ENCODE peak calls at places on chromosomes 4 and X, in six cellular contexts. One of them, this sample, is unnamed. For H3K4me1 and H3K9me3, the result is how much of the 10 kb centered on the place peaks cover.

GRCh38 chrX:39827959-39828358 is 269.8 kb downstream of the BCOR start:
- DNase-seq in adipocyte: no peak
- DNase-seq in fibroblast of lung: no peak
- DNase-seq in lung: no peak
- DNase-seq in left lung: no peak
- DNase-seq in neural progenitor cell: no peak
- DNase-seq in this sample: no peak

GRCh38 chr4:63170923-63171322 is 1238.3 kb downstream of the TECRL start:
- DNase-seq in adipocyte: no peak
- DNase-seq in fibroblast of lung: no peak
- DNase-seq in lung: no peak
- DNase-seq in left lung: no peak
- DNase-seq in neural progenitor cell: no peak
- DNase-seq in this sample: no peak

GRCh38 chrX:107135076-107135964 is 16.7 kb upstream of the RBM41 start:
- DNase-seq in adipocyte: peak
- DNase-seq in fibroblast of lung: peak
- DNase-seq in lung: no peak
- DNase-seq in left lung: no peak
- DNase-seq in neural progenitor cell: no peak
- DNase-seq in this sample: no peak

GRCh38 chr4:135244605-135245146 is 1043.1 kb upstream of the PABPC4L start:
- DNase-seq in adipocyte: peak
- DNase-seq in fibroblast of lung: peak
- DNase-seq in lung: no peak
- DNase-seq in left lung: no peak
- DNase-seq in neural progenitor cell: no peak
- DNase-seq in this sample: no peak

GRCh38 chr4:186132577-186133277 is 28.2 kb downstream of the FAM149A start:
- DNase-seq in adipocyte: peak
- DNase-seq in fibroblast of lung: peak
- DNase-seq in lung: no peak
- DNase-seq in left lung: no peak
- DNase-seq in neural progenitor cell: peak
- DNase-seq in this sample: no peak

GRCh38 chrX:110402091-110402854 is 43.6 kb downstream of the RTL9 start:
- DNase-seq in adipocyte: peak
- DNase-seq in fibroblast of lung: peak
- DNase-seq in lung: no peak
- DNase-seq in left lung: no peak
- DNase-seq in neural progenitor cell: no peak
- DNase-seq in this sample: no peak

GRCh38 chr4:111652986-111653385 is 492.3 kb upstream of the FAM241A start:
- DNase-seq in adipocyte: no peak
- DNase-seq in fibroblast of lung: no peak
- DNase-seq in lung: no peak
- DNase-seq in left lung: no peak
- DNase-seq in neural progenitor cell: no peak
- DNase-seq in this sample: no peak

GRCh38 chrX:56219702-56220101 is 12.5 kb upstream of the KLF8 start:
- DNase-seq in adipocyte: peak
- DNase-seq in fibroblast of lung: no peak
- DNase-seq in lung: no peak
- DNase-seq in left lung: no peak
- DNase-seq in neural progenitor cell: peak
- DNase-seq in this sample: no peak

GRCh38 chrX:140034916-140035315 is 69.6 kb upstream of the CXorf66 start:
- DNase-seq in adipocyte: peak
- DNase-seq in fibroblast of lung: no peak
- DNase-seq in lung: no peak
- DNase-seq in left lung: no peak
- DNase-seq in neural progenitor cell: peak
- DNase-seq in this sample: no peak

GRCh38 chrX:131724292-131724691 is 180.4 kb downstream of the OR13H1 start:
- DNase-seq in adipocyte: no peak
- DNase-seq in fibroblast of lung: no peak
- DNase-seq in lung: no peak
- DNase-seq in left lung: no peak
- DNase-seq in neural progenitor cell: no peak
- DNase-seq in this sample: no peak

GRCh38 chr4:183469327-183469726 is 24.9 kb downstream of the CDKN2AIP start:
- DNase-seq in adipocyte: no peak
- DNase-seq in fibroblast of lung: no peak
- DNase-seq in lung: no peak
- DNase-seq in left lung: no peak
- DNase-seq in neural progenitor cell: no peak
- DNase-seq in this sample: no peak

GRCh38 chrX:69323786-69324720 is 158.8 kb upstream of the PJA1 start:
- DNase-seq in adipocyte: no peak
- DNase-seq in fibroblast of lung: no peak
- DNase-seq in lung: no peak
- DNase-seq in left lung: no peak
- DNase-seq in neural progenitor cell: peak
- DNase-seq in this sample: no peak

GRCh38 chrX:124215786-124216185 is 116.7 kb upstream of the TEX13D start:
- DNase-seq in adipocyte: no peak
- DNase-seq in fibroblast of lung: no peak
- DNase-seq in lung: no peak
- DNase-seq in left lung: no peak
- DNase-seq in neural progenitor cell: no peak
- DNase-seq in this sample: no peak

GRCh38 chr4:53354012-53354722 is 11.7 kb downstream of the SCFD2 start:
- DNase-seq in adipocyte: no peak
- DNase-seq in fibroblast of lung: no peak
- DNase-seq in lung: no peak
- DNase-seq in left lung: no peak
- DNase-seq in neural progenitor cell: no peak
- DNase-seq in this sample: no peak

GRCh38 chr4:40877081-40877480 is 127.3 kb downstream of the NSUN7 start:
- DNase-seq in adipocyte: no peak
- DNase-seq in fibroblast of lung: no peak
- DNase-seq in lung: no peak
- DNase-seq in left lung: no peak
- DNase-seq in neural progenitor cell: no peak
- DNase-seq in this sample: no peak

GRCh38 chr4:60962286-60962685 is 237.8 kb upstream of the ADGRL3 start:
- DNase-seq in adipocyte: no peak
- DNase-seq in fibroblast of lung: no peak
- DNase-seq in lung: no peak
- DNase-seq in left lung: no peak
- DNase-seq in neural progenitor cell: no peak
- DNase-seq in this sample: no peak

GRCh38 chr4:183635333-183635732 is 23.7 kb downstream of the RWDD4 start:
- DNase-seq in adipocyte: no peak
- DNase-seq in fibroblast of lung: no peak
- DNase-seq in lung: no peak
- DNase-seq in left lung: no peak
- DNase-seq in neural progenitor cell: peak
- DNase-seq in this sample: no peak

GRCh38 chr4:7266525-7267292 is 74.4 kb downstream of the SORCS2 start:
- DNase-seq in adipocyte: peak
- DNase-seq in fibroblast of lung: peak
- DNase-seq in lung: no peak
- DNase-seq in left lung: peak
- DNase-seq in neural progenitor cell: no peak
- DNase-seq in this sample: no peak

GRCh38 chrX:67523002-67523711 is 20.7 kb upstream of the AR start:
- DNase-seq in adipocyte: no peak
- DNase-seq in fibroblast of lung: no peak
- DNase-seq in lung: no peak
- DNase-seq in left lung: no peak
- DNase-seq in neural progenitor cell: no peak
- DNase-seq in this sample: no peak

GRCh38 chr4:5638976-5639375 is 69.4 kb downstream of the EVC2 start:
- DNase-seq in adipocyte: peak
- DNase-seq in fibroblast of lung: peak
- DNase-seq in lung: no peak
- DNase-seq in left lung: no peak
- DNase-seq in neural progenitor cell: no peak
- DNase-seq in this sample: no peak

GRCh38 chrX:24479924-24480722 is 15.0 kb downstream of the PDK3 start:
- DNase-seq in adipocyte: no peak
- DNase-seq in fibroblast of lung: no peak
- DNase-seq in lung: peak
- DNase-seq in left lung: no peak
- DNase-seq in neural progenitor cell: no peak
- DNase-seq in this sample: no peak

GRCh38 chrX:2715066-2715600 is 24.0 kb downstream of the CD99 start:
- DNase-seq in adipocyte: no peak
- DNase-seq in fibroblast of lung: no peak
- DNase-seq in lung: no peak
- DNase-seq in left lung: no peak
- DNase-seq in neural progenitor cell: no peak
- DNase-seq in this sample: no peak

GRCh38 chrX:13498220-13498619 is 71.2 kb upstream of the EGFL6 start:
- DNase-seq in adipocyte: no peak
- DNase-seq in fibroblast of lung: no peak
- DNase-seq in lung: no peak
- DNase-seq in left lung: no peak
- DNase-seq in neural progenitor cell: no peak
- DNase-seq in this sample: no peak

GRCh38 chr4:132504438-132504837 is 644.7 kb upstream of the PCDH10 start:
- DNase-seq in adipocyte: no peak
- DNase-seq in fibroblast of lung: peak
- DNase-seq in lung: no peak
- DNase-seq in left lung: no peak
- DNase-seq in neural progenitor cell: no peak
- DNase-seq in this sample: no peak

GRCh38 chrX:37347420-37347819 is 1.7 kb upstream of the PRRG1 start:
- DNase-seq in adipocyte: peak
- DNase-seq in fibroblast of lung: peak
- DNase-seq in lung: no peak
- DNase-seq in left lung: no peak
- DNase-seq in neural progenitor cell: peak
- DNase-seq in this sample: no peak

GRCh38 chr4:67877086-67877485 is 6.7 kb downstream of the TMPRSS11D start:
- DNase-seq in adipocyte: peak
- DNase-seq in fibroblast of lung: no peak
- DNase-seq in lung: no peak
- DNase-seq in left lung: no peak
- DNase-seq in neural progenitor cell: no peak
- DNase-seq in this sample: no peak

GRCh38 chrX:152905081-152905420 is 7.2 kb downstream of the ZNF185 start:
- DNase-seq in adipocyte: no peak
- DNase-seq in fibroblast of lung: no peak
- DNase-seq in lung: no peak
- DNase-seq in left lung: no peak
- DNase-seq in neural progenitor cell: no peak
- DNase-seq in this sample: peak

DNA sequence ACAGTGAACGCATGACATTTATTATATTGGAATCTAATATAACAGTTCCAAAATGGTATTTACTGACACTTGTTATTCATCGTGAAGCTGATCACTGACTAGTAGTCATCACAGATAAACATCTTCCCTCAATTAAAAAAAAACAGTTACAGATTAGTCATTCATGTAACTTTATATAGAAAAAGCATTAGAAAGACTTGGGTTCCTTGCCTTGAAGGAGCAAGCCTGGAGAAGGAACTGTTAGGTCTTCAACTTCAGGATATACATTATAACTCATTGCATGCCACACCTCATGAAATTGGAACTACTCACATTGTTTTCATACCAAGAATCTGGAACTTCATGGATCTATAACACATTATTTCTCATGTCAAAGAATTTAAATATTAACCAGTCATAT is 317.7 kb downstream of the CCSER1 start:
- DNase-seq in adipocyte: no peak
- DNase-seq in fibroblast of lung: no peak
- DNase-seq in lung: no peak
- DNase-seq in left lung: no peak
- DNase-seq in neural progenitor cell: no peak
- DNase-seq in this sample: no peak
- H3K4me1 ChIP-seq in adipocyte: under half
- H3K4me1 ChIP-seq in fibroblast of lung: under half
- H3K4me1 ChIP-seq in lung: under half
- H3K4me1 ChIP-seq in left lung: under half
- H3K4me1 ChIP-seq in neural progenitor cell: under half
- H3K4me1 ChIP-seq in this sample: under half

GRCh38 chr4:11160288-11160687 is 268.4 kb downstream of the HS3ST1 start:
- DNase-seq in adipocyte: no peak
- DNase-seq in fibroblast of lung: peak
- DNase-seq in lung: no peak
- DNase-seq in left lung: no peak
- DNase-seq in neural progenitor cell: no peak
- DNase-seq in this sample: no peak
- H3K9me3 ChIP-seq in adipocyte: under half
- H3K9me3 ChIP-seq in fibroblast of lung: under half
- H3K9me3 ChIP-seq in lung: under half
- H3K9me3 ChIP-seq in left lung: under half
- H3K9me3 ChIP-seq in neural progenitor cell: under half
- H3K9me3 ChIP-seq in this sample: under half

DNA sequence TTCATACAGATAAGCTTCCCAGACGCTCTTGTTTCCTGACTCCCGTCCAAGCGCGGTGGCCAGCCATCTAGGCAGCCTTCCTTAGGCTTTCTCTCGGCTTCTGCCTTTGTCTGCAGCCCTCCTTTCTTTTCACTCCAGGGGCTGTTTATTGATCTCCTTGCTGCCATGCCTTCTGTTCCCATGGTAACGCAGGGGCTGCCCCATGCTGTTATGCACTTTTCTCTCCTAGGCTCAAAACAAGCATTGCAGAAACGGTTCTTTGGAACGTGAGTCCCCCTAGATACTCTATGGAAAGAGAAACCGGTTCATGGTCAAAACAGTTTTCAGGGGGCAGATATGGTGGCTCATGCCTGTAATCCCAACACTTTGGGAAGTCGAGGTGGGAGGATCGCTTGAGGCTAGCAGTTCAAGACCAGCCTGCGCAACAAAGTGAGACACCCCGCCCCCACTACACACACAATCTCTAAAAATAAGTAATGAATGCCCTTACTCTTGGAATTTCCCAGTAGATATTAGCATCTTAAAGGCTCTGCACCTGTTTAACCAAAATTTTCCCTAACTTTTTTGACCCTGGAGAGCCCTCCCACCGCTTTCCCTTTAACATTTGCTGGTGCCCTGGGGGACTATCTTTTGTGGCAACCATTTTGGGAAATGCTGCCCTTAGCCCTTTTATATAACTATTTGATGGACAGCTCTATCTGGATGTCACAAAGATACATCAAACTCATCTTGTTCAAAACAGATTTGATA is 53.9 kb upstream of the ZNF157 start:
- DNase-seq in adipocyte: peak
- DNase-seq in fibroblast of lung: peak
- DNase-seq in lung: no peak
- DNase-seq in left lung: no peak
- DNase-seq in neural progenitor cell: peak
- DNase-seq in this sample: no peak
- H3K4me3 ChIP-seq in adipocyte: no peak
- H3K4me3 ChIP-seq in fibroblast of lung: peak
- H3K4me3 ChIP-seq in lung: no peak
- H3K4me3 ChIP-seq in left lung: no peak
- H3K4me3 ChIP-seq in neural progenitor cell: peak
- H3K4me3 ChIP-seq in this sample: no peak

DNA sequence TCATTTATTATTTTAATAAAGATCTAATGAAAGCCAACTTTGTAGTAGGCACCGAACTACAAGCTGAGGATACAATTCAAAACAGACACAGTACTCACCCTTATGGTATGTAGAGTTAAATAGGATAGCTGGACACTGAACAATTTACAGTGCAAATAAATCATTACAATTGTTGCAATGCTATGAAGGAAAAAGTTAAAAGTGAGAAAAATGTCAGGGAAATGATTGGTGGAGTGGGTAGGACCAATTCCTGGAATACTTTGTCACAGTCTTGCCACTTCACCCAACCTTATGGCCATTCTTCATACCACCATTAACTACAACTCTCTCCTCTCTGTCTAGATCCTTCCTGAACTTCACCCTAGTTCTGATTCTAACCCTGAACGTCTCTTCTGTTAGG is 70.1 kb upstream of the CCSER1 start:
- DNase-seq in adipocyte: no peak
- DNase-seq in fibroblast of lung: no peak
- DNase-seq in lung: no peak
- DNase-seq in left lung: no peak
- DNase-seq in neural progenitor cell: no peak
- DNase-seq in this sample: no peak
- H3K4me1 ChIP-seq in adipocyte: under half
- H3K4me1 ChIP-seq in fibroblast of lung: under half
- H3K4me1 ChIP-seq in lung: under half
- H3K4me1 ChIP-seq in left lung: under half
- H3K4me1 ChIP-seq in neural progenitor cell: under half
- H3K4me1 ChIP-seq in this sample: under half